ENCODE peak calls at places on chromosomes 6 and 20, in eight cellular contexts. L is ovary; D is PC-9; N is GM04503; S is amygdala; E is effector CD8-positive, alpha-beta T cell; G is AG04450; O is NCI-H748 treated with DMSO at 0.1 percent for 48 hours. X is an unnamed sample.

GRCh38 chr20:44399446-44399845 is 43.9 kb downstream of the HNF4A start:
- DNase-seq in L (no peak), D (no peak), N (no peak), S (no peak), E (no peak), G (no peak), O (no peak), X (no peak)

GRCh38 chr20:10754809-10755208 is 81.0 kb upstream of the JAG1 start:
- DNase-seq in L (no peak), D (no peak), N (no peak), S (no peak), E (no peak), G (no peak), O (no peak), X (no peak)

GRCh38 chr6:11251553-11252358 is 19.3 kb upstream of the NEDD9 start:
- DNase-seq in L (peak; percentile 81), D (no peak), N (no peak), S (peak; percentile 63), E (no peak), G (no peak), O (no peak), X (no peak)

GRCh38 chr20:2750343-2751251 is 49.8 kb downstream of the CPXM1 start:
- DNase-seq in L (peak; percentile 74), D (no peak), N (no peak), S (no peak), E (no peak), G (no peak), O (peak; percentile 44), X (no peak)

GRCh38 chr6:8437813-8438212 is 2.5 kb upstream of the SLC35B3 start:
- DNase-seq in L (no peak), D (no peak), N (no peak), S (no peak), E (no peak), G (no peak), O (no peak), X (no peak)

GRCh38 chr20:40860487-40860902 is 168.1 kb upstream of the TOP1 start:
- DNase-seq in L (no peak), D (no peak), N (peak; percentile 64), S (no peak), E (no peak), G (peak; percentile 24), O (no peak), X (no peak)

GRCh38 chr6:108714774-108715414 is 133.3 kb upstream of the ARMC2 start:
- DNase-seq in L (no peak), D (peak; percentile 29), N (no peak), S (no peak), E (no peak), G (no peak), O (no peak), X (no peak)

GRCh38 chr6:108455688-108456087 is 105.0 kb upstream of the FOXO3 start:
- DNase-seq in L (no peak), D (no peak), N (no peak), S (no peak), E (no peak), G (no peak), O (no peak), X (no peak)

GRCh38 chr6:41271901-41272395 is 14.5 kb downstream of the TREM1 start:
- DNase-seq in L (no peak), D (no peak), N (no peak), S (no peak), E (no peak), G (no peak), O (no peak), X (no peak)

GRCh38 chr6:163162874-163163213 is 251.7 kb upstream of the QKI start:
- DNase-seq in L (no peak), D (no peak), N (no peak), S (no peak), E (no peak), G (no peak), O (no peak), X (no peak)

GRCh38 chr6:41427642-41428401 is 92.4 kb downstream of the NCR2 start:
- DNase-seq in L (peak; percentile 37), D (no peak), N (no peak), S (no peak), E (no peak), G (no peak), O (peak; percentile 42), X (peak; percentile 31)

GRCh38 chr20:22389836-22390542 is 194.4 kb downstream of the FOXA2 start:
- DNase-seq in L (no peak), D (peak; percentile 96), N (no peak), S (no peak), E (no peak), G (no peak), O (peak; percentile 95), X (no peak)

X was measured in activated naive CD8-positive, alpha-beta T cell treated with anti-CD3 and anti-CD28 coated beads, Interleukin-2, amount 50 U/mL, for 24 hours.